ENCODE peak calls at places on chromosomes 6 and 20, in six cellular contexts. V is pancreas, B is kidney, M is foreskin fibroblast, O is AG09319, L is mucosa of descending colon. N is an unnamed sample.
A peak's percentile ranks its signal among the peaks of the same experiment; 100 is the strongest.

GRCh38 chr6:80938131-80938530 is 814.4 kb downstream of the TENT5A start:
- DNase-seq in O (no peak), V (no peak), L (no peak), B (no peak), M (peak; percentile 72), N (no peak)

GRCh38 chr20:43590036-43590391 is 723 bp upstream of the IFT52 start:
- DNase-seq in V (no peak), L (peak; percentile 45), B (no peak), M (no peak), O (no peak), N (peak; percentile 38)

GRCh38 chr20:20017852-20018245 is 687 bp downstream of the NAA20 start:
- DNase-seq in O (no peak), L (no peak), M (no peak), V (no peak), B (no peak), N (no peak)

GRCh38 chr6:20424679-20425078 is 23.0 kb downstream of the E2F3 start:
- DNase-seq in O (no peak), B (no peak), V (no peak), L (peak; percentile 42), M (no peak), N (no peak)

GRCh38 chr6:81731814-81732213 is 20.7 kb downstream of the TENT5A start:
- DNase-seq in B (no peak), O (no peak), M (no peak), V (no peak), L (no peak), N (no peak)

GRCh38 chr6:136990754-136991153 is 54.0 kb downstream of the IL20RA start:
- DNase-seq in B (no peak), M (peak; percentile 16), O (no peak), L (no peak), V (no peak), N (no peak)

GRCh38 chr20:3896302-3896701 is 7.1 kb downstream of the PANK2 start:
- DNase-seq in V (no peak), B (no peak), M (peak; percentile 69), O (no peak), L (no peak), N (no peak)

GRCh38 chr20:56345911-56346310 is 12.9 kb upstream of the FAM210B start:
- DNase-seq in V (no peak), L (no peak), M (no peak), O (no peak), B (no peak), N (no peak)

GRCh38 chr6:118080547-118080946 is 173.5 kb downstream of the SLC35F1 start:
- DNase-seq in V (no peak), M (no peak), L (no peak), O (no peak), B (no peak), N (no peak)

GRCh38 chr20:10651227-10651990 is 22.4 kb downstream of the JAG1 start:
- DNase-seq in V (no peak), L (no peak), M (peak; percentile 53), O (no peak), B (no peak), N (no peak)
- TF ChIP-seq CTCF in V (no peak), L (no peak), M (no peak), O (no peak), B (no peak), N (no peak)

GRCh38 chr6:52697903-52698302 is 27.0 kb downstream of the TMEM14A start:
- DNase-seq in V (no peak), L (no peak), M (peak; percentile 16), O (no peak), B (no peak), N (no peak)
- TF ChIP-seq CTCF in V (no peak), L (no peak), M (no peak), O (no peak), B (no peak), N (no peak)

DNA sequence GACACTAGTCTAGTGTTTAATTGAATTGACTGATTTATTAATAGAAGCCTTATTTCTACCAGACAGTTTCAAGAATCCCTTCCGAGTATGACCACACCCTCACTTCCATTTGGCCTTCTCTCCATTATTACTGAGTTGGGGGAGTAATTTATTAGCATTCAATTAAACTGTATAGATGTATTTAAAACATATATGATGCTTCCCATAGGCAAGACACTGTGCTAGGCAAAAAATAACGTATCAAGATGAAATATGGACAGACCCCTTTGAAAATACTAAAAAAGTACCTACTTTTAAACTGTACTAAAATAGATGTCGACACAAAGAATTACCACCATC is 112.9 kb upstream of the PHACTR1 start:
- DNase-seq in M (no peak), O (no peak), V (no peak), L (no peak), B (no peak), N (no peak)
- TF ChIP-seq CTCF in M (no peak), O (no peak), V (no peak), L (no peak), B (no peak), N (no peak)

DNA sequence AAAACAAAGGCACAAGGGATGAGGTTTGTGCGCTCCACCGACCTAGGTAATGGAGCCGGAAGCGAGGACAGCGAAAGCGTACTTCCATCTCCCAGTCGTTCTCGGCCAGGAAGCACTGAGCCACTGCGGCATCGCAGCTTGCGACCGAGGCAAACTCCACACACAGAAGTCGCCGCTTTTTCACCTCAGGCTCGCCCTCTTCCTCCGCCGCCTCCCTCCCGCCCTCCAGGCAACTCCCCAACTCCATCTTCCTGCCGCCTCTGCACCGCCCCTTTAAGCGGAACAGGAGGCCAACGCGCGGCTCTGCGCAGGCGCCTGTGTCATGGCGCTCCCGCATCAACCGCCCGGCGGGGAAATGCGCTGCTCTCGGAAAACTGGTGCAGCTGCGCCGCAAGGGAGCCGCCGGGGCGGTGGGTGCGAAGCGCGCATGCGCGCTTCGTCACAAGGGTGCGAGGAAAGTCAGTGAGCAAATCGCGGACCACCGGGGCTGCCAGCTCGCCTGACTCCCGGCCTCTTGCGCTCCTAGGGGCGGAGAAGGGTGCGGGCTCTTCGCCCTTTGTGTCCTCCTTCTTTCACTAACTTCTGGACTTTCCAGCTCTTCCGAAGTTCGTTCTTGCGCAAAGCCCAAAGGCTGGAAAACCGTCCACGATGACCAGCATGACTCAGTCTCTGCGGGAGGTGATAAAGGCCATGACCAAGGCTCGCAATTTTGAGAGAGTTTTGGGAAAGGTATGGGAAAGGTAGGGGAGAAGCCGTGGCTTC is at the start of the genes ACOT13 and TDP2:
- DNase-seq in B (peak; percentile 98), V (peak; percentile 99), M (peak; percentile 99), L (peak; percentile 94), O (peak; percentile 92), N (peak; percentile 92)
- TF ChIP-seq CTCF in B (no peak), V (peak; percentile 50), M (peak; percentile 45), L (peak; percentile 41), O (peak; percentile 52), N (no peak)

GRCh38 chr20:10955166-10955565 is 281.4 kb upstream of the JAG1 start:
- DNase-seq in O (no peak), B (no peak), V (no peak), M (no peak), L (no peak), N (no peak)
- TF ChIP-seq CTCF in O (no peak), B (no peak), V (no peak), M (no peak), L (no peak), N (no peak)

DNA sequence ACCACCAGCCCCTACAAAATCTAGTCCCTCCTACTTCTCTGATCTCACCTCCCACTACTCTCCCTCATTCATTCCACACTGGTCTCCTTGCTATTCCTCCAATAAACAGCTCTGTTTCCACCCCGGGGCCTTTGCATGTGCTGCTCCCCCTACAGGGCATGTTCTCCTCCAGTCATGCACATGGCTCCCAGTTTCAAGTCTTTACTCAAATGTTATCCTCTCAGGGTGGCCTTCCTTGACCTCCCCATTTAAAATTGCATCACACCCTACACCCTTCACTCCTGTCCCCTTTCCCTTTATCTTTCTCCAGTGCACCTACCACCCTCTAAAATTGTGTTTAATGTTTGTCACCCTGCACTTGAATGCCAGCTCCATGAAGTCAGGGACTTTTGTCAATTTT is 174.5 kb downstream of the MRPL14 start:
- DNase-seq in O (no peak), B (no peak), V (no peak), L (peak; percentile 46), M (peak; percentile 17), N (no peak)
- TF ChIP-seq CTCF in O (no peak), B (no peak), V (no peak), L (no peak), M (no peak), N (no peak)

GRCh38 chr6:46175976-46176375 is 5.2 kb upstream of the ENPP5 start:
- DNase-seq in O (no peak), M (no peak), V (no peak), L (no peak), B (no peak), N (no peak)
- TF ChIP-seq CTCF in O (no peak), M (no peak), V (no peak), L (no peak), B (no peak), N (no peak)

N was measured in GM20000.